ENCODE peak calls at places on chromosome 19, in six cellular contexts. One of them, this sample, is unnamed.

GRCh38 chr19:38285567-38285966 is 18.5 kb upstream of the C19orf33 start:
- DNase-seq in H9: no peak
- DNase-seq in IMR-90: peak
- DNase-seq in H1: no peak
- DNase-seq in trophoblast cell: no peak
- DNase-seq in mesenchymal stem cell: no peak
- DNase-seq in this sample: no peak

GRCh38 chr19:38004100-38004504 is 97.1 kb downstream of the SIPA1L3 start:
- DNase-seq in H9: no peak
- DNase-seq in IMR-90: no peak
- DNase-seq in H1: no peak
- DNase-seq in trophoblast cell: no peak
- DNase-seq in mesenchymal stem cell: no peak
- DNase-seq in this sample: no peak

GRCh38 chr19:18605546-18606280 is 886 bp downstream of the CRLF1 start:
- DNase-seq in H9: no peak
- DNase-seq in IMR-90: no peak
- DNase-seq in H1: no peak
- DNase-seq in trophoblast cell: no peak
- DNase-seq in mesenchymal stem cell: no peak
- DNase-seq in this sample: no peak

GRCh38 chr19:1171755-1172352 is 2.2 kb downstream of the SBNO2 start:
- DNase-seq in H9: no peak
- DNase-seq in IMR-90: no peak
- DNase-seq in H1: no peak
- DNase-seq in trophoblast cell: no peak
- DNase-seq in mesenchymal stem cell: no peak
- DNase-seq in this sample: no peak

GRCh38 chr19:21134934-21135366 is 6.9 kb upstream of the ZNF431 start:
- DNase-seq in H9: no peak
- DNase-seq in IMR-90: no peak
- DNase-seq in H1: no peak
- DNase-seq in trophoblast cell: no peak
- DNase-seq in mesenchymal stem cell: no peak
- DNase-seq in this sample: no peak

GRCh38 chr19:4100647-4101495 is 23.1 kb downstream of the MAP2K2 start:
- DNase-seq in H9: no peak
- DNase-seq in IMR-90: no peak
- DNase-seq in H1: no peak
- DNase-seq in trophoblast cell: no peak
- DNase-seq in mesenchymal stem cell: no peak
- DNase-seq in this sample: no peak

GRCh38 chr19:1098177-1099051 is 3.2 kb upstream of the POLR2E start:
- DNase-seq in H9: no peak
- DNase-seq in IMR-90: peak
- DNase-seq in H1: no peak
- DNase-seq in trophoblast cell: peak
- DNase-seq in mesenchymal stem cell: no peak
- DNase-seq in this sample: no peak

GRCh38 chr19:2656533-2656932 is 46.0 kb downstream of the GNG7 start:
- DNase-seq in H9: no peak
- DNase-seq in IMR-90: no peak
- DNase-seq in H1: no peak
- DNase-seq in trophoblast cell: no peak
- DNase-seq in mesenchymal stem cell: no peak
- DNase-seq in this sample: no peak

GRCh38 chr19:13984186-13984585 is 21.9 kb downstream of the RFX1 start:
- DNase-seq in H9: no peak
- DNase-seq in IMR-90: no peak
- DNase-seq in H1: no peak
- DNase-seq in trophoblast cell: no peak
- DNase-seq in mesenchymal stem cell: no peak
- DNase-seq in this sample: no peak

GRCh38 chr19:15358918-15359317 is 20.7 kb downstream of the AKAP8 start:
- DNase-seq in H9: no peak
- DNase-seq in IMR-90: peak
- DNase-seq in H1: no peak
- DNase-seq in trophoblast cell: no peak
- DNase-seq in mesenchymal stem cell: peak
- DNase-seq in this sample: no peak

GRCh38 chr19:35249848-35250711 is 1.3 kb downstream of the LSR start:
- DNase-seq in H9: peak
- DNase-seq in IMR-90: no peak
- DNase-seq in H1: no peak
- DNase-seq in trophoblast cell: no peak
- DNase-seq in mesenchymal stem cell: no peak
- DNase-seq in this sample: no peak

GRCh38 chr19:48624791-48625723 is 5.8 kb downstream of the SPHK2 start:
- DNase-seq in H9: no peak
- DNase-seq in IMR-90: no peak
- DNase-seq in H1: no peak
- DNase-seq in trophoblast cell: no peak
- DNase-seq in mesenchymal stem cell: no peak
- DNase-seq in this sample: no peak

GRCh38 chr19:1007852-1008251 is 7.6 kb downstream of the GRIN3B start:
- DNase-seq in H9: no peak
- DNase-seq in IMR-90: no peak
- DNase-seq in H1: no peak
- DNase-seq in trophoblast cell: no peak
- DNase-seq in mesenchymal stem cell: no peak
- DNase-seq in this sample: no peak

GRCh38 chr19:49862411-49863253 is 4.7 kb downstream of the PNKP start:
- DNase-seq in H9: peak
- DNase-seq in IMR-90: no peak
- DNase-seq in H1: peak
- DNase-seq in trophoblast cell: no peak
- DNase-seq in mesenchymal stem cell: peak
- DNase-seq in this sample: no peak

GRCh38 chr19:2491130-2491801 is 15.3 kb downstream of the GADD45B start:
- DNase-seq in H9: no peak
- DNase-seq in IMR-90: peak
- DNase-seq in H1: no peak
- DNase-seq in trophoblast cell: peak
- DNase-seq in mesenchymal stem cell: peak
- DNase-seq in this sample: no peak

GRCh38 chr19:56333506-56333905 is 18.9 kb upstream of the ZSCAN5A start:
- DNase-seq in H9: no peak
- DNase-seq in IMR-90: peak
- DNase-seq in H1: no peak
- DNase-seq in trophoblast cell: peak
- DNase-seq in mesenchymal stem cell: peak
- DNase-seq in this sample: no peak

GRCh38 chr19:55248166-55248675 is 10.6 kb downstream of the PPP6R1 start:
- DNase-seq in H9: no peak
- DNase-seq in IMR-90: no peak
- DNase-seq in H1: no peak
- DNase-seq in trophoblast cell: no peak
- DNase-seq in mesenchymal stem cell: no peak
- DNase-seq in this sample: no peak

GRCh38 chr19:21022996-21023395 is 2.5 kb downstream of the ZNF430 start:
- DNase-seq in H9: no peak
- DNase-seq in IMR-90: peak
- DNase-seq in H1: no peak
- DNase-seq in trophoblast cell: no peak
- DNase-seq in mesenchymal stem cell: peak
- DNase-seq in this sample: no peak

GRCh38 chr19:18521692-18522123 is at the start of gene ELL:
- DNase-seq in H9: no peak
- DNase-seq in IMR-90: no peak
- DNase-seq in H1: no peak
- DNase-seq in trophoblast cell: no peak
- DNase-seq in mesenchymal stem cell: no peak
- DNase-seq in this sample: no peak

GRCh38 chr19:42284641-42285341 is 15.7 kb downstream of the CIC start:
- DNase-seq in H9: peak
- DNase-seq in IMR-90: no peak
- DNase-seq in H1: no peak
- DNase-seq in trophoblast cell: peak
- DNase-seq in mesenchymal stem cell: peak
- DNase-seq in this sample: peak

GRCh38 chr19:58579473-58580142 is 6.5 kb upstream of the MZF1 start:
- DNase-seq in H9: no peak
- DNase-seq in IMR-90: no peak
- DNase-seq in H1: no peak
- DNase-seq in trophoblast cell: no peak
- DNase-seq in mesenchymal stem cell: no peak
- DNase-seq in this sample: no peak

GRCh38 chr19:47105874-47106273 is 7.7 kb downstream of the ZC3H4 start:
- DNase-seq in H9: no peak
- DNase-seq in IMR-90: no peak
- DNase-seq in H1: no peak
- DNase-seq in trophoblast cell: no peak
- DNase-seq in mesenchymal stem cell: no peak
- DNase-seq in this sample: no peak

GRCh38 chr19:41871573-41872383 is 5.3 kb upstream of the CD79A start:
- DNase-seq in H9: no peak
- DNase-seq in IMR-90: no peak
- DNase-seq in H1: no peak
- DNase-seq in trophoblast cell: no peak
- DNase-seq in mesenchymal stem cell: peak
- DNase-seq in this sample: no peak

DNA sequence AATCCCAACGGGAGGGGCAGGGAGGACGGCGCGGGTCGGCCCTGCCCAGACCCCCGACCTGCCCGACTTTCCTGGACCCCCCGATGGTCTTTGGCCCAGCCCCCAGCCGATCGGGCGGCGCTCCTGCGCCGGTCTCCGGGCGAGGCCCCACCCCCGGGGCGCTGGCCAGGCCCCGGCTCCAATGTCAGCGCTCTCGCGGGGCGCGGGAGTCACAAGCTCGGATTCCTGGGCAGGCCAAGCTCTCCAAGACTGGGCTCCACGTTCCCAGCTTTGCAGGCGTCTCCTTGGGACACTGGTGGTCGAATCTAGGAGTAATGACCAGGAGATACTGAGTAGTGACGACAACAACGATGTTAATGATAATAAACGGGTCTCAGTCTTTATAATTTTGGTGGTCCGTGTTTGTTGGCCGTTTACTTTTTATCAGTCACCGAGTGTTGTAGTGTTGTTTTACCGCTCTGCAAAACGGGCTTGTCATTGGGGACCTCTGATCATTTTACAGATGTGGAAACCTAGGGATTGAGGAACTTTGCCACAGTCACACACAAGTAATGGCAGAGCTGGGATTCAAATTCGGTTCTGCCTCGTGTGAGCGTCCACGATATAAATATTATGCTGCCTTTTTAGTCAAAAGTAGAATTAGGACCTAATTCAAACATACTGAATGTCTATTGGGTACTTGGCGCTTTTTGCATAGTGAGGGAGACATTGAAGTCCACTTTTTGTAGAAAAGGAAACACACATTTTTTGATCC is 607 bp downstream of the RAD23A start:
- DNase-seq in H9: peak
- DNase-seq in IMR-90: peak
- DNase-seq in H1: peak
- DNase-seq in trophoblast cell: peak
- DNase-seq in mesenchymal stem cell: peak
- DNase-seq in this sample: peak
- H3K4ac ChIP-seq in H9: no peak
- H3K4ac ChIP-seq in IMR-90: peak
- H3K4ac ChIP-seq in H1: no peak
- H3K4ac ChIP-seq in trophoblast cell: peak
- H3K4ac ChIP-seq in mesenchymal stem cell: peak
- H3K4ac ChIP-seq in this sample: no peak

GRCh38 chr19:33464733-33465115 is 56.9 kb downstream of the PEPD start:
- DNase-seq in H9: peak
- DNase-seq in IMR-90: no peak
- DNase-seq in H1: no peak
- DNase-seq in trophoblast cell: no peak
- DNase-seq in mesenchymal stem cell: no peak
- DNase-seq in this sample: no peak

GRCh38 chr19:33463194-33463593 is 58.4 kb downstream of the PEPD start:
- DNase-seq in H9: peak
- DNase-seq in IMR-90: peak
- DNase-seq in H1: no peak
- DNase-seq in trophoblast cell: no peak
- DNase-seq in mesenchymal stem cell: no peak
- DNase-seq in this sample: no peak

GRCh38 chr19:33465371-33465770 is 56.2 kb downstream of the PEPD start:
- DNase-seq in H9: peak
- DNase-seq in IMR-90: no peak
- DNase-seq in H1: no peak
- DNase-seq in trophoblast cell: no peak
- DNase-seq in mesenchymal stem cell: no peak
- DNase-seq in this sample: no peak

GRCh38 chr19:33465834-33466233 is 55.8 kb downstream of the PEPD start:
- DNase-seq in H9: no peak
- DNase-seq in IMR-90: no peak
- DNase-seq in H1: no peak
- DNase-seq in trophoblast cell: peak
- DNase-seq in mesenchymal stem cell: no peak
- DNase-seq in this sample: no peak

DNA sequence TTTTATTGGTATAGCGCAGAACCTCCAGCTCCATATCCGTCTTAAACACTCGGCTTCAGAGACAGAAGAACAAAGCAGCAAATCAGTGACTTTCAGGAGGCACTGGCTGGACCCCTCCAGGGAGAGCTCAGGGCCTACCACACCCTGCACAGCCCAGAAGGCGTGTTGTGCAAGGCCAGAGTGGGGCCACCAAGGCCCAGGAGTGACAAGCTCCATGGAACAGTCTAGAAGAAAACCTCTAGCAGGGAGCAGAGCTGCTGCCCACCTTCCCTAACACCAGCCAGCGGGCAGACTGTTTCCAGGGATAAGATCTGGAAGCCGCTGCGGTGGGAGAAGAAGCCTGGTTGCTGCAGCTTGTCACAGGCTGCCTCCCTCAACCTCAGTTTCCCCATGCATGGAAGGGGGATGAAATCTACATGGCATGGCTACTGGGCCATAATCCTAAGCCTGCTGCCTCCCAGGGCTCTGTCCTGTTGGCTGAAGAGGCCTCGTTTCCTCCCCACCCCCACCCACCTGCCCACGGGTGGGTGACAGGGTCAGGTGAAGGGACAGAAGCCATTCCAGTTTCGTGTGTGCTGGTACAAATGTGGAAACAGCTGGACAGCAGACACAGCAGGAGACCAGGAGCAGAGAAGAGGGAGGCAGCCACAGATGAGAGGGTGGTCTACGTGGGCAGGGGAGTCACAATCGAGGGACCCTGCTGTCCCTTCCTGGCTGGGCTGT is 57.4 kb downstream of the PEPD start:
- DNase-seq in H9: peak
- DNase-seq in IMR-90: no peak
- DNase-seq in H1: no peak
- DNase-seq in trophoblast cell: no peak
- DNase-seq in mesenchymal stem cell: no peak
- DNase-seq in this sample: no peak
- H2AFZ ChIP-seq in H9: no peak
- H2AFZ ChIP-seq in IMR-90: no peak
- H2AFZ ChIP-seq in H1: no peak
- H2AFZ ChIP-seq in trophoblast cell: no peak
- H2AFZ ChIP-seq in mesenchymal stem cell: no peak
- H2AFZ ChIP-seq in this sample: no peak

GRCh38 chr19:12156254-12157058 is at the start of gene ZNF625:
- DNase-seq in H9: peak
- DNase-seq in IMR-90: peak
- DNase-seq in H1: peak
- DNase-seq in trophoblast cell: peak
- DNase-seq in mesenchymal stem cell: peak
- DNase-seq in this sample: peak
- H3K4ac ChIP-seq in H9: peak
- H3K4ac ChIP-seq in IMR-90: peak
- H3K4ac ChIP-seq in H1: no peak
- H3K4ac ChIP-seq in trophoblast cell: peak
- H3K4ac ChIP-seq in mesenchymal stem cell: peak
- H3K4ac ChIP-seq in this sample: no peak

GRCh38 chr19:11243798-11244169 is 4.4 kb downstream of the ANGPTL8 start:
- DNase-seq in H9: no peak
- DNase-seq in IMR-90: no peak
- DNase-seq in H1: no peak
- DNase-seq in trophoblast cell: no peak
- DNase-seq in mesenchymal stem cell: no peak
- DNase-seq in this sample: no peak
- H2AFZ ChIP-seq in H9: no peak
- H2AFZ ChIP-seq in IMR-90: peak
- H2AFZ ChIP-seq in H1: peak
- H2AFZ ChIP-seq in trophoblast cell: no peak
- H2AFZ ChIP-seq in mesenchymal stem cell: no peak
- H2AFZ ChIP-seq in this sample: no peak